ENCODE peak calls at places on chromosome 1, in nine cellular contexts. E, P, C, R, T, X, Z, B and Q are unnamed samples.

GRCh38 chr1:162159515-162159914 is 90.0 kb downstream of the NOS1AP start:
- DNase-seq in E (no peak), P (no peak), C (no peak), R (no peak), T (no peak), X (no peak), Z (no peak), B (no peak), Q (peak; percentile 68)

GRCh38 chr1:168321945-168322344 is 41.3 kb downstream of the TBX19 start:
- DNase-seq in E (no peak), P (no peak), C (peak; percentile 7), R (no peak), T (no peak), X (no peak), Z (no peak), B (no peak), Q (no peak)

GRCh38 chr1:181318022-181318857 is 165.1 kb upstream of the CACNA1E start:
- DNase-seq in E (no peak), P (no peak), C (no peak), R (no peak), T (no peak), X (no peak), Z (no peak), B (no peak), Q (no peak)

GRCh38 chr1:228668553-228669400 is 66.5 kb upstream of the RHOU start:
- DNase-seq in E (no peak), P (no peak), C (no peak), R (no peak), T (peak; percentile 50), X (no peak), Z (peak; percentile 27), B (no peak), Q (no peak)

GRCh38 chr1:167717351-167717750 is 4.4 kb upstream of the MPZL1 start:
- DNase-seq in E (no peak), P (no peak), C (no peak), R (no peak), T (no peak), X (no peak), Z (no peak), B (no peak), Q (no peak)

GRCh38 chr1:24294228-24294672 is 24.9 kb upstream of the GRHL3 start:
- DNase-seq in E (peak; percentile 81), P (no peak), C (no peak), R (no peak), T (peak; percentile 33), X (no peak), Z (peak; percentile 48), B (no peak), Q (no peak)

GRCh38 chr1:116152577-116152943 is 41.4 kb downstream of the MAB21L3 start:
- DNase-seq in E (no peak), P (no peak), C (no peak), R (no peak), T (no peak), X (no peak), Z (no peak), B (no peak), Q (no peak)

GRCh38 chr1:19752083-19752696 is 47.5 kb downstream of the TMCO4 start:
- DNase-seq in E (no peak), P (no peak), C (no peak), R (no peak), T (no peak), X (no peak), Z (no peak), B (no peak), Q (no peak)

GRCh38 chr1:58249729-58250586 is 296.6 kb downstream of the OMA1 start:
- DNase-seq in E (no peak), P (no peak), C (peak; percentile 10), R (no peak), T (peak; percentile 24), X (no peak), Z (no peak), B (no peak), Q (no peak)

GRCh38 chr1:91022518-91022929 is 689 bp upstream of the ZNF644 start:
- DNase-seq in E (no peak), P (no peak), C (no peak), R (no peak), T (no peak), X (no peak), Z (no peak), B (no peak), Q (no peak)

GRCh38 chr1:6519491-6519934 is 28.0 kb upstream of the PLEKHG5 start:
- DNase-seq in E (no peak), P (no peak), C (no peak), R (no peak), T (no peak), X (no peak), Z (no peak), B (no peak), Q (no peak)

GRCh38 chr1:183925947-183926346 is 111.6 kb downstream of the COLGALT2 start:
- DNase-seq in E (no peak), P (no peak), C (no peak), R (no peak), T (no peak), X (no peak), Z (no peak), B (no peak), Q (no peak)

GRCh38 chr1:14875781-14876564 is 277.5 kb downstream of the KAZN start:
- DNase-seq in E (no peak), P (no peak), C (no peak), R (no peak), T (no peak), X (no peak), Z (no peak), B (no peak), Q (no peak)

GRCh38 chr1:232622981-232623380 is 7.0 kb downstream of the SIPA1L2 start:
- DNase-seq in E (no peak), P (no peak), C (no peak), R (no peak), T (no peak), X (no peak), Z (no peak), B (no peak), Q (no peak)